ENCODE peak calls at places on chromosomes 5 and 9, in nine cellular contexts. One of them, this sample, is unnamed.

GRCh38 chr5:12100542-12100941 is 196.3 kb upstream of the CTNND2 start:
- DNase-seq in GM10248: no peak
- DNase-seq in heart right ventricle: no peak
- DNase-seq in neural crest cell: no peak
- DNase-seq in GM12865: no peak
- DNase-seq in WTC11: no peak
- DNase-seq in mammary epithelial cell: no peak
- DNase-seq in type B pancreatic cell: no peak
- DNase-seq in cardiac muscle cell: no peak
- DNase-seq in this sample: no peak

GRCh38 chr5:145553177-145553576 is 282.0 kb downstream of the PRELID2 start:
- DNase-seq in GM10248: no peak
- DNase-seq in heart right ventricle: no peak
- DNase-seq in neural crest cell: no peak
- DNase-seq in GM12865: no peak
- DNase-seq in WTC11: no peak
- DNase-seq in mammary epithelial cell: peak; percentile 27
- DNase-seq in type B pancreatic cell: no peak
- DNase-seq in cardiac muscle cell: no peak
- DNase-seq in this sample: no peak

GRCh38 chr9:16371306-16371705 is 499.2 kb downstream of the BNC2 start:
- DNase-seq in GM10248: no peak
- DNase-seq in heart right ventricle: no peak
- DNase-seq in neural crest cell: no peak
- DNase-seq in GM12865: peak; percentile 61
- DNase-seq in WTC11: no peak
- DNase-seq in mammary epithelial cell: no peak
- DNase-seq in type B pancreatic cell: no peak
- DNase-seq in cardiac muscle cell: no peak
- DNase-seq in this sample: no peak

GRCh38 chr5:143652104-143652700 is 159.8 kb upstream of the HMHB1 start:
- DNase-seq in GM10248: no peak
- DNase-seq in heart right ventricle: no peak
- DNase-seq in neural crest cell: no peak
- DNase-seq in GM12865: peak; percentile 21
- DNase-seq in WTC11: no peak
- DNase-seq in mammary epithelial cell: peak; percentile 55
- DNase-seq in type B pancreatic cell: no peak
- DNase-seq in cardiac muscle cell: peak; percentile 17
- DNase-seq in this sample: no peak

GRCh38 chr5:36949593-36949992 is 73.0 kb downstream of the NIPBL start:
- DNase-seq in GM10248: no peak
- DNase-seq in heart right ventricle: no peak
- DNase-seq in neural crest cell: no peak
- DNase-seq in GM12865: no peak
- DNase-seq in WTC11: no peak
- DNase-seq in mammary epithelial cell: no peak
- DNase-seq in type B pancreatic cell: no peak
- DNase-seq in cardiac muscle cell: no peak
- DNase-seq in this sample: no peak

GRCh38 chr9:76717611-76718010 is 46.6 kb upstream of the PCA3 start:
- DNase-seq in GM10248: no peak
- DNase-seq in heart right ventricle: no peak
- DNase-seq in neural crest cell: no peak
- DNase-seq in GM12865: no peak
- DNase-seq in WTC11: no peak
- DNase-seq in mammary epithelial cell: no peak
- DNase-seq in type B pancreatic cell: no peak
- DNase-seq in cardiac muscle cell: no peak
- DNase-seq in this sample: peak; percentile 55

GRCh38 chr5:142016576-142016975 is 3.7 kb upstream of the GNPDA1 start:
- DNase-seq in GM10248: no peak
- DNase-seq in heart right ventricle: no peak
- DNase-seq in neural crest cell: no peak
- DNase-seq in GM12865: peak; percentile 51
- DNase-seq in WTC11: no peak
- DNase-seq in mammary epithelial cell: no peak
- DNase-seq in type B pancreatic cell: no peak
- DNase-seq in cardiac muscle cell: no peak
- DNase-seq in this sample: no peak

GRCh38 chr5:98214240-98215051 is 559.0 kb upstream of the RGMB start:
- DNase-seq in GM10248: no peak
- DNase-seq in heart right ventricle: peak; percentile 16
- DNase-seq in neural crest cell: no peak
- DNase-seq in GM12865: no peak
- DNase-seq in WTC11: no peak
- DNase-seq in mammary epithelial cell: peak; percentile 34
- DNase-seq in type B pancreatic cell: no peak
- DNase-seq in cardiac muscle cell: peak; percentile 25
- DNase-seq in this sample: no peak

GRCh38 chr5:1892211-1892610 is 9.5 kb upstream of the IRX4 start:
- DNase-seq in GM10248: no peak
- DNase-seq in heart right ventricle: no peak
- DNase-seq in neural crest cell: no peak
- DNase-seq in GM12865: no peak
- DNase-seq in WTC11: no peak
- DNase-seq in mammary epithelial cell: no peak
- DNase-seq in type B pancreatic cell: no peak
- DNase-seq in cardiac muscle cell: no peak
- DNase-seq in this sample: no peak

GRCh38 chr5:146079695-146080361 is 25.5 kb downstream of the PLAC8L1 start:
- DNase-seq in GM10248: no peak
- DNase-seq in heart right ventricle: no peak
- DNase-seq in neural crest cell: no peak
- DNase-seq in GM12865: peak; percentile 38
- DNase-seq in WTC11: no peak
- DNase-seq in mammary epithelial cell: peak; percentile 80
- DNase-seq in type B pancreatic cell: no peak
- DNase-seq in cardiac muscle cell: peak; percentile 47
- DNase-seq in this sample: no peak

GRCh38 chr9:29044959-29045358 is 1471.7 kb upstream of the C9orf72 start:
- DNase-seq in GM10248: no peak
- DNase-seq in heart right ventricle: no peak
- DNase-seq in neural crest cell: no peak
- DNase-seq in GM12865: no peak
- DNase-seq in WTC11: no peak
- DNase-seq in mammary epithelial cell: peak; percentile 88
- DNase-seq in type B pancreatic cell: no peak
- DNase-seq in cardiac muscle cell: peak; percentile 12
- DNase-seq in this sample: no peak

GRCh38 chr9:122158202-122158601 is 1.4 kb downstream of the NDUFA8 start:
- DNase-seq in GM10248: peak; percentile 51
- DNase-seq in heart right ventricle: peak; percentile 17
- DNase-seq in neural crest cell: peak; percentile 16
- DNase-seq in GM12865: peak; percentile 69
- DNase-seq in WTC11: peak; percentile 53
- DNase-seq in mammary epithelial cell: peak; percentile 39
- DNase-seq in type B pancreatic cell: no peak
- DNase-seq in cardiac muscle cell: peak; percentile 62
- DNase-seq in this sample: no peak

GRCh38 chr5:171484460-171484899 is 65.0 kb downstream of the FGF18 start:
- DNase-seq in GM10248: peak; percentile 72
- DNase-seq in heart right ventricle: no peak
- DNase-seq in neural crest cell: peak; percentile 25
- DNase-seq in GM12865: peak; percentile 45
- DNase-seq in WTC11: peak; percentile 44
- DNase-seq in mammary epithelial cell: no peak
- DNase-seq in type B pancreatic cell: no peak
- DNase-seq in cardiac muscle cell: peak; percentile 42
- DNase-seq in this sample: no peak

GRCh38 chr5:171481791-171482536 is 62.5 kb downstream of the FGF18 start:
- DNase-seq in GM10248: no peak
- DNase-seq in heart right ventricle: no peak
- DNase-seq in neural crest cell: no peak
- DNase-seq in GM12865: no peak
- DNase-seq in WTC11: no peak
- DNase-seq in mammary epithelial cell: no peak
- DNase-seq in type B pancreatic cell: no peak
- DNase-seq in cardiac muscle cell: no peak
- DNase-seq in this sample: no peak

GRCh38 chr5:171483453-171484177 is 64.2 kb downstream of the FGF18 start:
- DNase-seq in GM10248: no peak
- DNase-seq in heart right ventricle: peak; percentile 84
- DNase-seq in neural crest cell: no peak
- DNase-seq in GM12865: no peak
- DNase-seq in WTC11: no peak
- DNase-seq in mammary epithelial cell: no peak
- DNase-seq in type B pancreatic cell: no peak
- DNase-seq in cardiac muscle cell: peak; percentile 94
- DNase-seq in this sample: no peak

GRCh38 chr5:171479776-171480125 is 60.3 kb downstream of the FGF18 start:
- DNase-seq in GM10248: no peak
- DNase-seq in heart right ventricle: no peak
- DNase-seq in neural crest cell: no peak
- DNase-seq in GM12865: no peak
- DNase-seq in WTC11: no peak
- DNase-seq in mammary epithelial cell: no peak
- DNase-seq in type B pancreatic cell: no peak
- DNase-seq in cardiac muscle cell: no peak
- DNase-seq in this sample: no peak

GRCh38 chr5:171485668-171486067 is 66.2 kb downstream of the FGF18 start:
- DNase-seq in GM10248: no peak
- DNase-seq in heart right ventricle: no peak
- DNase-seq in neural crest cell: no peak
- DNase-seq in GM12865: no peak
- DNase-seq in WTC11: no peak
- DNase-seq in mammary epithelial cell: no peak
- DNase-seq in type B pancreatic cell: no peak
- DNase-seq in cardiac muscle cell: no peak
- DNase-seq in this sample: no peak
- TF ChIP-seq CTCF in GM10248: no peak
- TF ChIP-seq CTCF in heart right ventricle: no peak
- TF ChIP-seq CTCF in neural crest cell: no peak
- TF ChIP-seq CTCF in GM12865: no peak
- TF ChIP-seq CTCF in WTC11: no peak
- TF ChIP-seq CTCF in mammary epithelial cell: no peak
- TF ChIP-seq CTCF in type B pancreatic cell: no peak
- TF ChIP-seq CTCF in cardiac muscle cell: no peak
- TF ChIP-seq CTCF in this sample: no peak

DNA sequence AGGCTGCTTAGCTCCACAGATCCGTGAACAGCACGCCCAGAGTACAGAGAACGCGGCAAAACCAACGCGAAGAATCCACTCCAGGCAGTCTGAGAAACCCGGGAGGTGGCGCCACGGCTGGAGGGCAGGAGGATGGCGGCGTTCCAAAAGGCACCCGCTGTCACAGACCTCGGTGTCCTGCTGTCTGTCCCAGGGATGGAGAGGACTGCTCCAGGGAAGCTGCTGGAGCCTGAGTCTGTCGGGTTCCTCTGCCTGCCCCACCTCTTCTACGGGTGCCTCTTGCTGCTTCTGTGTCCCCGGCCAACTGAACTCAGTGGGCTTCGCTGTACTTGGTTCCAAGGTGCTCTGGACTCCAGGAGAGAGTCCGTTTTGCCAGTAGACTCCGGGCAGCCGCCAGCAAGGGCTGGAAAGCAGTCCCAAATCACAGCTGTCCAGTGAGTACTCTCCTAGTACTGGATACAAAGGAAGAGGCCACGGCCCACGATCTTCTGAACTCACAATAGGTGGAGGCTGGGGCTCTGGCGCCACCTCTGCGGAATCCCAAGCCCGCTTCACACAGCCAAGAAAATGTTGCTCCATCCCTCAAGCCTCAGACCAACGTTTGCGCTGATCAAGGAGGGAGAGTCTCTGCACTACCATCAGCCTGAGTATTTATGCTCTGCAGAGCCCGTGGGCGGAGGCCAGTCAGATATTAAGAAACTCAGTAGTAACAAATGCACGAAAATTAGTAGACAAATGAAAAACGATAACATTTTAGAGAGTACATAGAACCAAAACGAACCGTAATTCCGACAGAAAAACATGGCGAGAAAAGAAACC is 442 bp downstream of the ANXA2R start:
- DNase-seq in GM10248: no peak
- DNase-seq in heart right ventricle: peak; percentile 72
- DNase-seq in neural crest cell: peak; percentile 52
- DNase-seq in GM12865: peak; percentile 56
- DNase-seq in WTC11: peak; percentile 53
- DNase-seq in mammary epithelial cell: no peak
- DNase-seq in type B pancreatic cell: no peak
- DNase-seq in cardiac muscle cell: peak; percentile 91
- DNase-seq in this sample: peak; percentile 65
- TF ChIP-seq CTCF in GM10248: peak; percentile 42
- TF ChIP-seq CTCF in heart right ventricle: no peak
- TF ChIP-seq CTCF in neural crest cell: peak; percentile 39
- TF ChIP-seq CTCF in GM12865: peak; percentile 8
- TF ChIP-seq CTCF in WTC11: no peak
- TF ChIP-seq CTCF in mammary epithelial cell: no peak
- TF ChIP-seq CTCF in type B pancreatic cell: no peak
- TF ChIP-seq CTCF in cardiac muscle cell: no peak
- TF ChIP-seq CTCF in this sample: no peak

DNA sequence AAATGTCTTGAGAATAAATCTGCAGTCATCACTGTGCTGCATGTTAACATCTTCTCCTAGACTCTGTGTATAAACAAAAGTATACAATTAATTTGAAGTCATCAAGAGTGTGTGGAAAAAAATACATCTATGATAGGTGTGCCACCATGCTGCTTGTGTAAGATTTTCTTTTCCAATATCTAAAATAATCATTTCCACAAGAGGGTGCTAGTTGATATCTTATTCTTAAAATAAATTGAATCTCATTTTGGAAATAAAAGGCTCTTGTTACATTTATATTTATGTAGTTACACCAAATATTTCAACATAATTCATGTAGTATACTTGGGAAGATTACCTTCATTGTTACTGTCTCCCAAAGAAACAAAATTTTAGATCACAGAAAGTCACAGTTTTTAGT is 14.1 kb upstream of the MOCS2 start:
- DNase-seq in GM10248: no peak
- DNase-seq in heart right ventricle: no peak
- DNase-seq in neural crest cell: no peak
- DNase-seq in GM12865: no peak
- DNase-seq in WTC11: no peak
- DNase-seq in mammary epithelial cell: no peak
- DNase-seq in type B pancreatic cell: no peak
- DNase-seq in cardiac muscle cell: peak; percentile 28
- DNase-seq in this sample: no peak
- TF ChIP-seq CTCF in GM10248: no peak
- TF ChIP-seq CTCF in heart right ventricle: peak; percentile 29
- TF ChIP-seq CTCF in neural crest cell: peak; percentile 47
- TF ChIP-seq CTCF in GM12865: no peak
- TF ChIP-seq CTCF in WTC11: no peak
- TF ChIP-seq CTCF in mammary epithelial cell: no peak
- TF ChIP-seq CTCF in type B pancreatic cell: peak; percentile 53
- TF ChIP-seq CTCF in cardiac muscle cell: no peak
- TF ChIP-seq CTCF in this sample: no peak

GRCh38 chr5:170769898-170770416 is 13.6 kb upstream of the GABRP start:
- DNase-seq in GM10248: no peak
- DNase-seq in heart right ventricle: no peak
- DNase-seq in neural crest cell: no peak
- DNase-seq in GM12865: no peak
- DNase-seq in WTC11: no peak
- DNase-seq in mammary epithelial cell: no peak
- DNase-seq in type B pancreatic cell: no peak
- DNase-seq in cardiac muscle cell: no peak
- DNase-seq in this sample: no peak
- TF ChIP-seq CTCF in GM10248: no peak
- TF ChIP-seq CTCF in heart right ventricle: no peak
- TF ChIP-seq CTCF in neural crest cell: no peak
- TF ChIP-seq CTCF in GM12865: no peak
- TF ChIP-seq CTCF in WTC11: no peak
- TF ChIP-seq CTCF in mammary epithelial cell: no peak
- TF ChIP-seq CTCF in type B pancreatic cell: no peak
- TF ChIP-seq CTCF in cardiac muscle cell: no peak
- TF ChIP-seq CTCF in this sample: no peak

This sample was measured in CD14-positive monocyte.